ENCODE peak calls at places on chromosomes 16 and 17, in ten cellular contexts. One of them, this sample, is unnamed.

GRCh38 chr16:56787185-56787584 is 57.3 kb downstream of the NUP93 start:
- DNase-seq in ureter: no peak
- DNase-seq in fibroblast of pulmonary artery: no peak
- DNase-seq in AG04450: no peak
- DNase-seq in mucosa of descending colon: no peak
- DNase-seq in nucleus accumbens: no peak
- DNase-seq in posterior vena cava: no peak
- DNase-seq in lung: no peak
- DNase-seq in HT1080: no peak
- DNase-seq in stimulated activated CD8-positive, alpha-beta memory T cell treated with anti-CD3 and anti-CD28 coated beads, Interleukin-7, amount 100 ng/mL, for 24 hours: no peak
- DNase-seq in this sample: no peak

GRCh38 chr16:89397331-89397861 is 93.0 kb downstream of the ANKRD11 start:
- DNase-seq in AG04450: no peak
- DNase-seq in posterior vena cava: no peak
- DNase-seq in fibroblast of pulmonary artery: no peak
- DNase-seq in nucleus accumbens: no peak
- DNase-seq in lung: no peak
- DNase-seq in stimulated activated CD8-positive, alpha-beta memory T cell treated with anti-CD3 and anti-CD28 coated beads, Interleukin-7, amount 100 ng/mL, for 24 hours: no peak
- DNase-seq in HT1080: no peak
- DNase-seq in ureter: no peak
- DNase-seq in mucosa of descending colon: no peak
- DNase-seq in this sample: no peak

GRCh38 chr16:65125871-65126270 is 4.0 kb upstream of the CDH11 start:
- DNase-seq in HT1080: no peak
- DNase-seq in stimulated activated CD8-positive, alpha-beta memory T cell treated with anti-CD3 and anti-CD28 coated beads, Interleukin-7, amount 100 ng/mL, for 24 hours: no peak
- DNase-seq in lung: no peak
- DNase-seq in fibroblast of pulmonary artery: peak
- DNase-seq in ureter: no peak
- DNase-seq in posterior vena cava: no peak
- DNase-seq in mucosa of descending colon: no peak
- DNase-seq in AG04450: no peak
- DNase-seq in nucleus accumbens: no peak
- DNase-seq in this sample: no peak

GRCh38 chr17:70636517-70637133 is 467.3 kb downstream of the KCNJ2 start:
- DNase-seq in posterior vena cava: no peak
- DNase-seq in lung: no peak
- DNase-seq in nucleus accumbens: no peak
- DNase-seq in mucosa of descending colon: no peak
- DNase-seq in AG04450: peak
- DNase-seq in fibroblast of pulmonary artery: peak
- DNase-seq in stimulated activated CD8-positive, alpha-beta memory T cell treated with anti-CD3 and anti-CD28 coated beads, Interleukin-7, amount 100 ng/mL, for 24 hours: no peak
- DNase-seq in ureter: no peak
- DNase-seq in HT1080: peak
- DNase-seq in this sample: no peak

GRCh38 chr16:27352026-27352425 is 38.3 kb downstream of the IL4R start:
- DNase-seq in nucleus accumbens: no peak
- DNase-seq in fibroblast of pulmonary artery: no peak
- DNase-seq in stimulated activated CD8-positive, alpha-beta memory T cell treated with anti-CD3 and anti-CD28 coated beads, Interleukin-7, amount 100 ng/mL, for 24 hours: no peak
- DNase-seq in posterior vena cava: no peak
- DNase-seq in AG04450: no peak
- DNase-seq in lung: no peak
- DNase-seq in mucosa of descending colon: no peak
- DNase-seq in ureter: no peak
- DNase-seq in HT1080: no peak
- DNase-seq in this sample: no peak

GRCh38 chr17:2023692-2024571 is 1.2 kb downstream of the RTN4RL1 start:
- DNase-seq in fibroblast of pulmonary artery: peak
- DNase-seq in posterior vena cava: peak
- DNase-seq in HT1080: no peak
- DNase-seq in ureter: peak
- DNase-seq in lung: peak
- DNase-seq in nucleus accumbens: no peak
- DNase-seq in stimulated activated CD8-positive, alpha-beta memory T cell treated with anti-CD3 and anti-CD28 coated beads, Interleukin-7, amount 100 ng/mL, for 24 hours: no peak
- DNase-seq in mucosa of descending colon: no peak
- DNase-seq in AG04450: no peak
- DNase-seq in this sample: peak

GRCh38 chr17:60941028-60941427 is 263.4 kb downstream of the BCAS3 start:
- DNase-seq in fibroblast of pulmonary artery: peak
- DNase-seq in AG04450: peak
- DNase-seq in nucleus accumbens: no peak
- DNase-seq in posterior vena cava: peak
- DNase-seq in HT1080: peak
- DNase-seq in stimulated activated CD8-positive, alpha-beta memory T cell treated with anti-CD3 and anti-CD28 coated beads, Interleukin-7, amount 100 ng/mL, for 24 hours: no peak
- DNase-seq in ureter: peak
- DNase-seq in lung: peak
- DNase-seq in mucosa of descending colon: peak
- DNase-seq in this sample: no peak

GRCh38 chr16:81158964-81159363 is 62.8 kb upstream of the GCSH start:
- DNase-seq in posterior vena cava: no peak
- DNase-seq in AG04450: no peak
- DNase-seq in HT1080: peak
- DNase-seq in mucosa of descending colon: no peak
- DNase-seq in fibroblast of pulmonary artery: no peak
- DNase-seq in lung: no peak
- DNase-seq in ureter: no peak
- DNase-seq in stimulated activated CD8-positive, alpha-beta memory T cell treated with anti-CD3 and anti-CD28 coated beads, Interleukin-7, amount 100 ng/mL, for 24 hours: no peak
- DNase-seq in nucleus accumbens: peak
- DNase-seq in this sample: peak

GRCh38 chr17:77375917-77376651 is 235.3 kb downstream of the SEC14L1 start:
- DNase-seq in posterior vena cava: no peak
- DNase-seq in AG04450: peak
- DNase-seq in mucosa of descending colon: peak
- DNase-seq in fibroblast of pulmonary artery: peak
- DNase-seq in lung: no peak
- DNase-seq in HT1080: peak
- DNase-seq in nucleus accumbens: no peak
- DNase-seq in ureter: no peak
- DNase-seq in stimulated activated CD8-positive, alpha-beta memory T cell treated with anti-CD3 and anti-CD28 coated beads, Interleukin-7, amount 100 ng/mL, for 24 hours: no peak
- DNase-seq in this sample: no peak